ENCODE peak calls at places on chromosomes 12 and 14, in ten cellular contexts. One of them, this sample, is unnamed.

GRCh38 chr12:12263909-12264308 is 2.9 kb downstream of the LRP6 start:
- DNase-seq in activated T-cell treated with anti-CD3 and anti-CD28 coated beads for 24 hours: no peak
- DNase-seq in amniotic stem cell: no peak
- DNase-seq in A549: no peak
- DNase-seq in breast epithelium: no peak
- DNase-seq in dorsolateral prefrontal cortex: no peak
- DNase-seq in HEK293T: no peak
- DNase-seq in NCI-H226: no peak
- DNase-seq in retinal pigment epithelial cell: no peak
- DNase-seq in central memory CD4-positive, alpha-beta T cell: no peak
- DNase-seq in this sample: no peak

GRCh38 chr14:49593016-49593415 is 5.7 kb upstream of the LRR1 start:
- DNase-seq in retinal pigment epithelial cell: no peak
- DNase-seq in activated T-cell treated with anti-CD3 and anti-CD28 coated beads for 24 hours: no peak
- DNase-seq in dorsolateral prefrontal cortex: no peak
- DNase-seq in amniotic stem cell: peak; percentile 69
- DNase-seq in NCI-H226: peak; percentile 76
- DNase-seq in breast epithelium: no peak
- DNase-seq in central memory CD4-positive, alpha-beta T cell: no peak
- DNase-seq in A549: no peak
- DNase-seq in HEK293T: no peak
- DNase-seq in this sample: no peak

GRCh38 chr12:120292661-120293531 is at the start of gene RNU4-1:
- DNase-seq in HEK293T: peak; percentile 30
- DNase-seq in breast epithelium: peak; percentile 76
- DNase-seq in A549: peak; percentile 96
- DNase-seq in NCI-H226: peak; percentile 97
- DNase-seq in activated T-cell treated with anti-CD3 and anti-CD28 coated beads for 24 hours: peak; percentile 77
- DNase-seq in central memory CD4-positive, alpha-beta T cell: peak; percentile 88
- DNase-seq in retinal pigment epithelial cell: peak; percentile 75
- DNase-seq in dorsolateral prefrontal cortex: peak; percentile 75
- DNase-seq in amniotic stem cell: peak; percentile 84
- DNase-seq in this sample: peak; percentile 98

GRCh38 chr14:50954811-50955372 is 10.6 kb upstream of the PYGL start:
- DNase-seq in breast epithelium: no peak
- DNase-seq in activated T-cell treated with anti-CD3 and anti-CD28 coated beads for 24 hours: no peak
- DNase-seq in central memory CD4-positive, alpha-beta T cell: no peak
- DNase-seq in retinal pigment epithelial cell: no peak
- DNase-seq in NCI-H226: peak; percentile 52
- DNase-seq in dorsolateral prefrontal cortex: peak; percentile 28
- DNase-seq in A549: peak; percentile 79
- DNase-seq in HEK293T: peak; percentile 30
- DNase-seq in amniotic stem cell: peak; percentile 16
- DNase-seq in this sample: peak; percentile 33

GRCh38 chr12:52187206-52187605 is 4.6 kb downstream of the KRT80 start:
- DNase-seq in NCI-H226: no peak
- DNase-seq in A549: no peak
- DNase-seq in HEK293T: no peak
- DNase-seq in activated T-cell treated with anti-CD3 and anti-CD28 coated beads for 24 hours: no peak
- DNase-seq in amniotic stem cell: no peak
- DNase-seq in retinal pigment epithelial cell: no peak
- DNase-seq in central memory CD4-positive, alpha-beta T cell: no peak
- DNase-seq in dorsolateral prefrontal cortex: no peak
- DNase-seq in breast epithelium: no peak
- DNase-seq in this sample: no peak

GRCh38 chr12:103783744-103784664 is 57.0 kb downstream of the NT5DC3 start:
- DNase-seq in breast epithelium: no peak
- DNase-seq in retinal pigment epithelial cell: no peak
- DNase-seq in dorsolateral prefrontal cortex: no peak
- DNase-seq in activated T-cell treated with anti-CD3 and anti-CD28 coated beads for 24 hours: no peak
- DNase-seq in central memory CD4-positive, alpha-beta T cell: no peak
- DNase-seq in NCI-H226: no peak
- DNase-seq in amniotic stem cell: no peak
- DNase-seq in A549: no peak
- DNase-seq in HEK293T: no peak
- DNase-seq in this sample: no peak

GRCh38 chr12:86826051-86826450 is 569.9 kb upstream of the MGAT4C start:
- DNase-seq in HEK293T: no peak
- DNase-seq in central memory CD4-positive, alpha-beta T cell: no peak
- DNase-seq in retinal pigment epithelial cell: no peak
- DNase-seq in NCI-H226: peak; percentile 59
- DNase-seq in activated T-cell treated with anti-CD3 and anti-CD28 coated beads for 24 hours: no peak
- DNase-seq in A549: no peak
- DNase-seq in dorsolateral prefrontal cortex: no peak
- DNase-seq in breast epithelium: no peak
- DNase-seq in amniotic stem cell: no peak
- DNase-seq in this sample: no peak

GRCh38 chr12:11026118-11026517 is 3.7 kb upstream of the TAS2R19 start:
- DNase-seq in central memory CD4-positive, alpha-beta T cell: no peak
- DNase-seq in HEK293T: no peak
- DNase-seq in activated T-cell treated with anti-CD3 and anti-CD28 coated beads for 24 hours: no peak
- DNase-seq in A549: peak; percentile 16
- DNase-seq in amniotic stem cell: no peak
- DNase-seq in retinal pigment epithelial cell: no peak
- DNase-seq in dorsolateral prefrontal cortex: no peak
- DNase-seq in breast epithelium: no peak
- DNase-seq in NCI-H226: no peak
- DNase-seq in this sample: no peak

GRCh38 chr12:47504775-47505446 is 200.9 kb downstream of the RPAP3 start:
- DNase-seq in dorsolateral prefrontal cortex: peak; percentile 35
- DNase-seq in activated T-cell treated with anti-CD3 and anti-CD28 coated beads for 24 hours: no peak
- DNase-seq in amniotic stem cell: peak; percentile 43
- DNase-seq in retinal pigment epithelial cell: peak; percentile 6
- DNase-seq in NCI-H226: peak; percentile 76
- DNase-seq in A549: no peak
- DNase-seq in central memory CD4-positive, alpha-beta T cell: no peak
- DNase-seq in HEK293T: no peak
- DNase-seq in breast epithelium: no peak
- DNase-seq in this sample: no peak

GRCh38 chr12:1779783-1780182 is 40.6 kb upstream of the LRTM2 start:
- DNase-seq in central memory CD4-positive, alpha-beta T cell: no peak
- DNase-seq in amniotic stem cell: no peak
- DNase-seq in HEK293T: no peak
- DNase-seq in retinal pigment epithelial cell: no peak
- DNase-seq in NCI-H226: no peak
- DNase-seq in A549: no peak
- DNase-seq in dorsolateral prefrontal cortex: no peak
- DNase-seq in breast epithelium: no peak
- DNase-seq in activated T-cell treated with anti-CD3 and anti-CD28 coated beads for 24 hours: no peak
- DNase-seq in this sample: no peak

GRCh38 chr12:49225551-49226166 is 36.8 kb upstream of the TUBA1A start:
- DNase-seq in amniotic stem cell: no peak
- DNase-seq in HEK293T: no peak
- DNase-seq in dorsolateral prefrontal cortex: no peak
- DNase-seq in retinal pigment epithelial cell: no peak
- DNase-seq in A549: peak; percentile 44
- DNase-seq in breast epithelium: no peak
- DNase-seq in NCI-H226: peak; percentile 41
- DNase-seq in activated T-cell treated with anti-CD3 and anti-CD28 coated beads for 24 hours: no peak
- DNase-seq in central memory CD4-positive, alpha-beta T cell: no peak
- DNase-seq in this sample: no peak

GRCh38 chr14:64234877-64235651 is 59.1 kb downstream of the ESR2 start:
- DNase-seq in breast epithelium: peak; percentile 48
- DNase-seq in NCI-H226: no peak
- DNase-seq in activated T-cell treated with anti-CD3 and anti-CD28 coated beads for 24 hours: no peak
- DNase-seq in central memory CD4-positive, alpha-beta T cell: no peak
- DNase-seq in HEK293T: no peak
- DNase-seq in retinal pigment epithelial cell: no peak
- DNase-seq in A549: no peak
- DNase-seq in dorsolateral prefrontal cortex: no peak
- DNase-seq in amniotic stem cell: no peak
- DNase-seq in this sample: peak; percentile 58

GRCh38 chr12:96985515-96986362 is 78.7 kb downstream of the NEDD1 start:
- DNase-seq in retinal pigment epithelial cell: no peak
- DNase-seq in A549: peak; percentile 8
- DNase-seq in HEK293T: peak; percentile 68
- DNase-seq in central memory CD4-positive, alpha-beta T cell: peak; percentile 21
- DNase-seq in activated T-cell treated with anti-CD3 and anti-CD28 coated beads for 24 hours: peak; percentile 28
- DNase-seq in breast epithelium: no peak
- DNase-seq in dorsolateral prefrontal cortex: no peak
- DNase-seq in NCI-H226: no peak
- DNase-seq in amniotic stem cell: no peak
- DNase-seq in this sample: no peak

GRCh38 chr12:114408881-114409795 is 3.2 kb upstream of the TBX5 start:
- DNase-seq in amniotic stem cell: no peak
- DNase-seq in A549: no peak
- DNase-seq in HEK293T: no peak
- DNase-seq in NCI-H226: no peak
- DNase-seq in breast epithelium: no peak
- DNase-seq in retinal pigment epithelial cell: no peak
- DNase-seq in dorsolateral prefrontal cortex: no peak
- DNase-seq in central memory CD4-positive, alpha-beta T cell: no peak
- DNase-seq in activated T-cell treated with anti-CD3 and anti-CD28 coated beads for 24 hours: no peak
- DNase-seq in this sample: no peak

GRCh38 chr12:115960-116915 is 49.7 kb downstream of the IQSEC3 start:
- DNase-seq in retinal pigment epithelial cell: no peak
- DNase-seq in HEK293T: no peak
- DNase-seq in central memory CD4-positive, alpha-beta T cell: no peak
- DNase-seq in breast epithelium: no peak
- DNase-seq in A549: no peak
- DNase-seq in dorsolateral prefrontal cortex: no peak
- DNase-seq in amniotic stem cell: no peak
- DNase-seq in activated T-cell treated with anti-CD3 and anti-CD28 coated beads for 24 hours: no peak
- DNase-seq in NCI-H226: no peak
- DNase-seq in this sample: no peak

GRCh38 chr12:114438635-114439256 is 32.8 kb upstream of the TBX5 start:
- DNase-seq in amniotic stem cell: no peak
- DNase-seq in retinal pigment epithelial cell: no peak
- DNase-seq in central memory CD4-positive, alpha-beta T cell: no peak
- DNase-seq in NCI-H226: no peak
- DNase-seq in breast epithelium: no peak
- DNase-seq in dorsolateral prefrontal cortex: no peak
- DNase-seq in A549: no peak
- DNase-seq in HEK293T: no peak
- DNase-seq in activated T-cell treated with anti-CD3 and anti-CD28 coated beads for 24 hours: no peak
- DNase-seq in this sample: no peak

GRCh38 chr12:57772429-57773322 is at the start of gene EEF1AKMT3:
- DNase-seq in breast epithelium: peak; percentile 62
- DNase-seq in activated T-cell treated with anti-CD3 and anti-CD28 coated beads for 24 hours: no peak
- DNase-seq in NCI-H226: peak; percentile 57
- DNase-seq in amniotic stem cell: peak; percentile 31
- DNase-seq in dorsolateral prefrontal cortex: peak; percentile 38
- DNase-seq in HEK293T: peak; percentile 67
- DNase-seq in A549: no peak
- DNase-seq in retinal pigment epithelial cell: no peak
- DNase-seq in central memory CD4-positive, alpha-beta T cell: no peak
- DNase-seq in this sample: peak; percentile 42

GRCh38 chr12:69555461-69555860 is 29.8 kb upstream of the CCT2 start:
- DNase-seq in activated T-cell treated with anti-CD3 and anti-CD28 coated beads for 24 hours: no peak
- DNase-seq in HEK293T: no peak
- DNase-seq in retinal pigment epithelial cell: no peak
- DNase-seq in breast epithelium: no peak
- DNase-seq in amniotic stem cell: peak; percentile 76
- DNase-seq in NCI-H226: peak; percentile 81
- DNase-seq in A549: peak; percentile 51
- DNase-seq in dorsolateral prefrontal cortex: no peak
- DNase-seq in central memory CD4-positive, alpha-beta T cell: no peak
- DNase-seq in this sample: no peak

GRCh38 chr12:103657331-103657730 is 70.3 kb downstream of the STAB2 start:
- DNase-seq in amniotic stem cell: no peak
- DNase-seq in retinal pigment epithelial cell: peak; percentile 8
- DNase-seq in A549: no peak
- DNase-seq in HEK293T: no peak
- DNase-seq in breast epithelium: no peak
- DNase-seq in central memory CD4-positive, alpha-beta T cell: no peak
- DNase-seq in NCI-H226: peak; percentile 22
- DNase-seq in dorsolateral prefrontal cortex: no peak
- DNase-seq in activated T-cell treated with anti-CD3 and anti-CD28 coated beads for 24 hours: no peak
- DNase-seq in this sample: no peak

GRCh38 chr12:22082190-22082701 is 36.2 kb downstream of the CMAS start:
- DNase-seq in breast epithelium: no peak
- DNase-seq in activated T-cell treated with anti-CD3 and anti-CD28 coated beads for 24 hours: no peak
- DNase-seq in dorsolateral prefrontal cortex: no peak
- DNase-seq in retinal pigment epithelial cell: no peak
- DNase-seq in A549: no peak
- DNase-seq in NCI-H226: no peak
- DNase-seq in amniotic stem cell: no peak
- DNase-seq in HEK293T: no peak
- DNase-seq in central memory CD4-positive, alpha-beta T cell: no peak
- DNase-seq in this sample: no peak